ENCODE peak calls at places on chromosomes 13 and 19, in five cellular contexts. T is Peyer's patch, L is GM06990, E is pancreas, K is thoracic aorta. J is an unnamed sample.
A peak's percentile ranks its signal among the peaks of the same experiment; 100 is the strongest.

GRCh38 chr13:37375071-37375470 is 223.5 kb downstream of the POSTN start:
- DNase-seq in T (no peak), E (no peak), L (no peak), K (no peak), J (no peak)

GRCh38 chr13:97030705-97031452 is 36.6 kb upstream of the OXGR1 start:
- DNase-seq in E (no peak), L (no peak), T (no peak), K (no peak), J (no peak)

GRCh38 chr19:3470500-3471128 is 9.7 kb downstream of the SMIM24 start:
- DNase-seq in T (no peak), K (no peak), E (no peak), L (no peak), J (no peak)

GRCh38 chr19:17957149-17957849 is 9.6 kb upstream of the KCNN1 start:
- DNase-seq in K (no peak), E (no peak), T (no peak), L (no peak), J (no peak)

GRCh38 chr13:30906411-30906990 is 430 bp downstream of the MEDAG start:
- DNase-seq in E (peak; percentile 60), L (no peak), T (no peak), K (no peak), J (no peak)

GRCh38 chr19:12647490-12648071 is 19.0 kb downstream of the MAN2B1 start:
- DNase-seq in E (peak; percentile 93), K (no peak), T (peak; percentile 80), L (no peak), J (peak; percentile 19)

GRCh38 chr19:5627395-5627904 is 4.6 kb downstream of the SAFB start:
- DNase-seq in T (peak; percentile 80), L (peak; percentile 23), K (no peak), E (no peak), J (no peak)

GRCh38 chr19:48154003-48154402 is 16.1 kb downstream of the LIG1 start:
- DNase-seq in K (no peak), T (no peak), E (no peak), L (no peak), J (no peak)

GRCh38 chr19:6925801-6926751 is 38.7 kb downstream of the ADGRE1 start:
- DNase-seq in E (no peak), T (no peak), L (peak; percentile 36), K (no peak), J (no peak)

GRCh38 chr13:99976502-99977115 is 5.0 kb upstream of the ZIC2 start:
- DNase-seq in T (no peak), K (no peak), L (no peak), E (no peak), J (no peak)

GRCh38 chr19:33813391-33814101 is 16.9 kb downstream of the KCTD15 start:
- DNase-seq in K (no peak), T (no peak), L (no peak), E (peak; percentile 48), J (no peak)

GRCh38 chr13:40776681-40777165 is 5.7 kb upstream of the MRPS31 start:
- DNase-seq in T (peak; percentile 85), E (no peak), L (peak; percentile 51), K (no peak), J (no peak)

GRCh38 chr13:113907637-113908617 is 44.1 kb upstream of the GAS6 start:
- DNase-seq in K (no peak), L (no peak), E (peak; percentile 45), T (no peak), J (no peak)

GRCh38 chr19:17086811-17087210 is 11.2 kb downstream of the MYO9B start:
- DNase-seq in T (no peak), E (no peak), L (no peak), K (no peak), J (no peak)

GRCh38 chr19:48878219-48879024 is 6.2 kb downstream of the PPP1R15A start:
- DNase-seq in E (no peak), K (peak; percentile 79), L (no peak), T (no peak), J (no peak)

GRCh38 chr13:98648141-98648540 is 71.2 kb upstream of the STK24 start:
- DNase-seq in T (peak; percentile 68), L (no peak), K (no peak), E (no peak), J (no peak)

GRCh38 chr19:28633223-28634030 is 579.5 kb downstream of the UQCRFS1 start:
- DNase-seq in K (no peak), L (peak; percentile 12), E (no peak), T (no peak), J (no peak)

GRCh38 chr19:23787106-23787505 is 28.4 kb upstream of the ZNF681 start:
- DNase-seq in T (no peak), E (no peak), L (no peak), K (no peak), J (no peak)

GRCh38 chr19:47481460-47482052 is 2.5 kb downstream of the KPTN start:
- DNase-seq in L (no peak), T (no peak), K (no peak), E (no peak), J (no peak)

GRCh38 chr13:20206065-20206725 is 13.5 kb upstream of the GJB2 start:
- DNase-seq in E (no peak), T (no peak), L (no peak), K (no peak), J (no peak)

GRCh38 chr13:30289533-30289932 is 17.8 kb downstream of the KATNAL1 start:
- DNase-seq in E (no peak), L (no peak), K (no peak), T (no peak), J (no peak)

GRCh38 chr19:33399745-33400681 is 26.5 kb downstream of the CEBPG start:
- DNase-seq in K (no peak), T (peak; percentile 37), E (peak; percentile 45), L (no peak), J (no peak)

DNA sequence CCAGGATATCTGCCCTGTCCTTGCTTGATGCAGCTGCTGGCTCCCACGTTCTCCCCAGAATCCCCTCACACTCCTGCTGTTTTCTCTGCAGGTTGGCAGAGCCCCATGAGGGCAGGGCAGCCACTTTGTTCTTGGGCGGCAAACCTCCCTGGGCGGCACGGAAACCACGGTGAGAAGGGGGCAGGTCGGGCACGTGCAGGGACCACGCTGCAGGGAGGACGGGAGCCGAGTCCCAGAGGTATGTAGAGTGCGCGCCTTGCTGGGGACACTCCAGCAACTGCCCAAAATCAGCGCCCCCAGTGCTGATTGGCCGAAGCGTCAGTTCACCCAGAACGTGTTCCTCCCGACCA is 30.3 kb upstream of the MIER2 start:
- DNase-seq in K (no peak), T (no peak), E (no peak), L (no peak), J (no peak)
- H3K27me3 ChIP-seq in K (no peaks in the 10 kb centered on the region), T (no peaks in the 10 kb centered on the region), E (no peaks in the 10 kb centered on the region), L (no peaks in the 10 kb centered on the region), J (no peaks in the 10 kb centered on the region)

GRCh38 chr13:81582381-81582780 is 1241.5 kb upstream of the SPRY2 start:
- DNase-seq in L (no peak), T (no peak), E (no peak), K (no peak), J (no peak)
- TF ChIP-seq CTCF in L (no peak), T (no peak), E (no peak), K (no peak), J (no peak)

GRCh38 chr13:50123862-50124535 is 108.8 kb downstream of the KCNRG start:
- DNase-seq in K (peak; percentile 81), T (peak; percentile 89), L (no peak), E (no peak), J (peak; percentile 70)

GRCh38 chr13:50124536-50125305 is 109.5 kb downstream of the KCNRG start:
- DNase-seq in T (peak; percentile 98), E (peak; percentile 96), L (peak; percentile 86), K (peak; percentile 92), J (peak; percentile 92)

GRCh38 chr13:50123515-50123861 is 108.2 kb downstream of the KCNRG start:
- DNase-seq in K (no peak), T (no peak), E (no peak), L (no peak), J (no peak)

GRCh38 chr13:50122465-50122864 is 107.2 kb downstream of the KCNRG start:
- DNase-seq in T (no peak), L (no peak), K (no peak), E (no peak), J (no peak)

GRCh38 chr13:50123002-50123401 is 107.8 kb downstream of the KCNRG start:
- DNase-seq in T (no peak), L (no peak), E (no peak), K (no peak), J (no peak)
- H3K4me3 ChIP-seq in T (peak overlapping the region; percentile 93), L (no peak overlapping the region), E (no peak overlapping the region), K (peak overlapping the region; percentile 93), J (peak overlapping the region; percentile 84)

GRCh38 chr19:35509861-35510625 is 3.4 kb downstream of the DMKN start:
- DNase-seq in E (peak; percentile 99), K (no peak), L (peak; percentile 81), T (peak; percentile 90), J (peak; percentile 58)
- H3K27me3 ChIP-seq in E (no peaks in the 10 kb centered on the region), K (no peaks in the 10 kb centered on the region), L (no peaks in the 10 kb centered on the region), T (no peaks in the 10 kb centered on the region), J (peaks cover 18% of the 10 kb centered on the region)

GRCh38 chr19:11499327-11499726 is 6.3 kb downstream of the ZNF653 start:
- DNase-seq in K (no peak), T (peak; percentile 44), E (no peak), L (no peak), J (no peak)

GRCh38 chr19:11495885-11496284 is 9.8 kb downstream of the ZNF653 start:
- DNase-seq in K (no peak), T (no peak), E (no peak), L (no peak), J (no peak)

GRCh38 chr19:11495481-11495880 is 10.2 kb downstream of the ZNF653 start:
- DNase-seq in E (no peak), L (no peak), K (no peak), T (no peak), J (no peak)

GRCh38 chr19:11494634-11495285 is 10.9 kb downstream of the ZNF653 start:
- DNase-seq in K (no peak), E (no peak), L (no peak), T (no peak), J (no peak)

DNA sequence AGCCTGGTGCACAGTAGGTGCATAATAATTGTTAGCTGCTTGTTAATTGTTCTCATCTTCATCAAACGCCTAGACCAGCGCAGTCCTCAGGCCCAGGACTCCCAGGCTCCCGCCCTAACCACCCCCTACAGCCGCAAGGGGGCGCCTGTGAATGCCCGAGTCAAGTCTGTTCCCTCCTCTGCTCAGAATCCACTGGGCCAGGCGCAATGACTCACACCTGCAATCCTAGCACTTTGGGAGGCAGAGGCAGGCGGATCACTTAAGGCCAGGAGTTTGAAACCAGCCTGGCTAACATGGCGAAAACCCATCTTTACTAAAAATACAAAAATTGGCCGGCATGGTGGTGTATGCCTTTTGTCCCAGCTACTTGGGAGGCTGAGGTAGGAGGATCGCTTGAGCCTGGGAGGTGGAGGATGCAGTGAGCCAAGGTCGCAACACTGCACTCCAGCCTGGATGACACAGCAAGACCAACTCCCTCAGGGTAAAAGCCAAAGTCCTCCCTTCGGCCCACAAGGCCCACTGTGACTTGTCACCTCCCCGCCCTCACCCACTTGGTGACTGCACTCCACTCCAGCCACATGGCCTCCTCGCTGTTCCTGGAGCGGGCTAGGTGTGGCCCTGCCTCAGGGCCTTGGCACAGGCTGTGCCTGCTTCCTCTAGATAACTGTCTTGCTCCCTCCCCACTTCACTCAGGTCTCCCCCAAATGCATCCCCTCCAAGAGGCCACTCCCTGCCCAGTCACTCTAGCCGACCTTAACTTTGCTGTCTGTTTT is 9.1 kb downstream of the ZNF653 start:
- DNase-seq in T (peak; percentile 83), L (peak; percentile 56), E (peak; percentile 80), K (peak; percentile 27), J (peak; percentile 48)
- TF ChIP-seq CTCF in T (peak; percentile 55), L (peak; percentile 87), E (peak; percentile 10), K (peak; percentile 65), J (peak; percentile 26)

J was measured in dorsolateral prefrontal cortex.